ENCODE peak calls at places on chromosomes 11 and 22, in four cellular contexts. Q is pulmonary artery endothelial cell, P is A549, G is NCI-H1092 treated with DMSO at 0.1 percent for 48 hours. I is an unnamed sample.
A peak's percentile ranks its signal among the peaks of the same experiment; 100 is the strongest.

GRCh38 chr11:10655227-10655626 is 38.3 kb downstream of the IRAG1 start:
- DNase-seq in G (no peak), Q (no peak), P (no peak), I (no peak)

GRCh38 chr11:17412488-17413180 is 24.2 kb upstream of the KCNJ11 start:
- DNase-seq in Q (no peak), G (peak; percentile 78), P (peak; percentile 29), I (no peak)

GRCh38 chr11:120715239-120715638 is 203.7 kb downstream of the GRIK4 start:
- DNase-seq in P (peak; percentile 4), G (no peak), Q (no peak), I (no peak)

GRCh38 chr11:87604350-87604749 is 566.6 kb downstream of the TMEM135 start:
- DNase-seq in P (no peak), G (no peak), Q (no peak), I (no peak)

GRCh38 chr11:33829430-33830141 is 55.3 kb upstream of the FBXO3 start:
- DNase-seq in G (peak; percentile 55), P (peak; percentile 73), Q (peak; percentile 22), I (peak; percentile 56)

GRCh38 chr11:9601041-9601875 is 27.8 kb downstream of the WEE1 start:
- DNase-seq in Q (no peak), P (no peak), G (no peak), I (peak; percentile 27)

GRCh38 chr11:44784438-44784760 is 57.6 kb downstream of the TSPAN18 start:
- DNase-seq in P (no peak), G (no peak), Q (no peak), I (no peak)

GRCh38 chr11:118552341-118552740 is 13.4 kb downstream of the IFT46 start:
- DNase-seq in G (no peak), P (no peak), Q (no peak), I (no peak)

GRCh38 chr11:131248588-131248987 is 121.8 kb upstream of the NTM start:
- DNase-seq in P (no peak), Q (no peak), G (no peak), I (no peak)

GRCh38 chr11:43943357-43943930 is 1.0 kb downstream of the C11orf96 start:
- DNase-seq in Q (no peak), G (no peak), P (no peak), I (no peak)

GRCh38 chr11:1125803-1126202 is 31.9 kb upstream of the MUC5AC start:
- DNase-seq in Q (no peak), G (no peak), P (no peak), I (no peak)

GRCh38 chr11:71940561-71941219 is 11.8 kb downstream of the RNF121 start:
- DNase-seq in P (no peak), G (no peak), Q (no peak), I (no peak)

GRCh38 chr11:117958949-117959348 is 27.2 kb upstream of the IL10RA start:
- DNase-seq in Q (no peak), P (no peak), G (no peak), I (no peak)

GRCh38 chr11:33063326-33063775 is 24.0 kb downstream of the TCP11L1 start:
- DNase-seq in G (no peak), Q (no peak), P (no peak), I (no peak)

GRCh38 chr11:58028687-58029411 is 1.9 kb upstream of the OR6Q1 start:
- DNase-seq in Q (no peak), P (no peak), G (no peak), I (no peak)

GRCh38 chr22:35959121-35959800 is 69.4 kb downstream of the RBFOX2 start:
- DNase-seq in P (no peak), Q (no peak), G (peak; percentile 12), I (no peak)

GRCh38 chr11:69524291-69524882 is 42.9 kb downstream of the LINC01488 start:
- DNase-seq in P (no peak), Q (no peak), G (no peak), I (no peak)

GRCh38 chr11:110379261-110379660 is 50.5 kb upstream of the FDX1 start:
- DNase-seq in G (no peak), P (no peak), Q (no peak), I (no peak)

GRCh38 chr11:96620464-96621044 is 230.7 kb downstream of the JRKL start:
- DNase-seq in Q (no peak), P (no peak), G (no peak), I (no peak)

GRCh38 chr11:27916541-27917100 is 191.3 kb downstream of the KIF18A start:
- DNase-seq in Q (no peak), P (no peak), G (no peak), I (no peak)

GRCh38 chr11:73158356-73159051 is 16.4 kb upstream of the FCHSD2 start:
- DNase-seq in Q (no peak), P (no peak), G (no peak), I (no peak)

GRCh38 chr11:110425751-110426545 is 3.8 kb upstream of the FDX1 start:
- DNase-seq in Q (no peak), P (no peak), G (no peak), I (no peak)

GRCh38 chr11:57649826-57650738 is at the start of gene YPEL4:
- DNase-seq in G (no peak), P (peak; percentile 57), Q (no peak), I (peak; percentile 60)

GRCh38 chr22:49999063-49999900 is 13.3 kb downstream of the IL17REL start:
- DNase-seq in Q (no peak), G (no peak), P (no peak), I (no peak)

GRCh38 chr11:14789879-14790484 is 102.0 kb downstream of the CYP2R1 start:
- DNase-seq in Q (no peak), G (no peak), P (peak; percentile 10), I (peak; percentile 36)

GRCh38 chr11:44010789-44011251 is 37.0 kb upstream of the ACCSL start:
- DNase-seq in Q (no peak), G (no peak), P (no peak), I (no peak)

GRCh38 chr11:134068829-134069425 is at the start of gene JAM3:
- DNase-seq in G (peak; percentile 97), P (peak; percentile 74), Q (peak; percentile 80), I (peak; percentile 96)

GRCh38 chr22:20808844-20809243 is 34.9 kb downstream of the SERPIND1 start:
- DNase-seq in P (no peak), Q (no peak), G (no peak), I (no peak)

GRCh38 chr22:47655930-47656329 is 893.5 kb downstream of the TBC1D22A start:
- DNase-seq in G (no peak), Q (no peak), P (no peak), I (no peak)

GRCh38 chr22:20949698-20950183 is 17.3 kb upstream of the AIFM3 start:
- DNase-seq in Q (no peak), P (no peak), G (no peak), I (no peak)

GRCh38 chr22:40423882-40424640 is 53.7 kb downstream of the SGSM3 start:
- DNase-seq in Q (no peak), G (no peak), P (no peak), I (no peak)

GRCh38 chr11:123558536-123559315 is 95.7 kb downstream of the SCN3B start:
- DNase-seq in P (no peak), Q (no peak), G (no peak), I (no peak)

GRCh38 chr22:35330258-35330861 is 30.7 kb downstream of the TOM1 start:
- DNase-seq in Q (peak; percentile 41), G (no peak), P (no peak), I (peak; percentile 53)

I was measured in naive thymus-derived CD4-positive, alpha-beta T cell.